ENCODE peak calls at places on chromosomes 5 and 9, in seven cellular contexts. V is fibroblast of the aortic adventitia, F is GM04504, Z is SK-MEL-5, E is kidney epithelial cell, I is NCI-H2081, N is HEK293T. L is an unnamed sample.

GRCh38 chr5:36744678-36745659 is 131.6 kb upstream of the NIPBL start:
- DNase-seq in F (peak), V (peak), I (peak), E (peak), Z (peak), N (peak), L (no peak)

GRCh38 chr5:53403291-53403690 is 77.1 kb upstream of the FST start:
- DNase-seq in N (no peak), E (no peak), I (no peak), F (no peak), Z (no peak), V (peak), L (no peak)

GRCh38 chr9:132260846-132261245 is 93.9 kb downstream of the SETX start:
- DNase-seq in Z (no peak), V (no peak), E (no peak), F (no peak), I (no peak), N (no peak), L (no peak)

GRCh38 chr5:62790348-62790747 is 211.7 kb downstream of the LRRC70 start:
- DNase-seq in V (peak), Z (no peak), N (no peak), I (peak), F (no peak), E (no peak), L (no peak)

GRCh38 chr5:66829826-66830225 is 233.6 kb downstream of the MAST4 start:
- DNase-seq in I (no peak), Z (no peak), F (no peak), V (peak), N (no peak), E (peak), L (no peak)

GRCh38 chr9:26054600-26055516 is 376.6 kb upstream of the TUSC1 start:
- DNase-seq in V (no peak), Z (no peak), E (no peak), N (no peak), I (no peak), F (no peak), L (no peak)

GRCh38 chr5:175836741-175837729 is 34.3 kb upstream of the CPLX2 start:
- DNase-seq in Z (no peak), F (no peak), I (peak), E (no peak), V (no peak), N (no peak), L (no peak)

GRCh38 chr9:136424750-136425362 is 14.4 kb downstream of the PMPCA start:
- DNase-seq in N (no peak), E (no peak), Z (no peak), V (no peak), I (no peak), F (no peak), L (no peak)

GRCh38 chr9:127277770-127278169 is 13.2 kb downstream of the GARNL3 start:
- DNase-seq in E (no peak), V (no peak), Z (no peak), I (no peak), N (no peak), F (no peak), L (no peak)

GRCh38 chr9:71891557-71892189 is 19.3 kb downstream of the ABHD17B start:
- DNase-seq in N (no peak), Z (no peak), V (no peak), F (no peak), E (no peak), I (no peak), L (no peak)

GRCh38 chr5:17412760-17413671 is 85.0 kb upstream of the TAF11L2 start:
- DNase-seq in Z (no peak), N (no peak), F (no peak), E (no peak), V (no peak), I (no peak), L (no peak)

GRCh38 chr9:86706391-86706790 is 240.9 kb downstream of the GAS1 start:
- DNase-seq in N (no peak), Z (no peak), I (no peak), F (no peak), E (peak), V (peak), L (no peak)

GRCh38 chr5:64505769-64506566 is at the start of gene RGS7BP:
- DNase-seq in Z (no peak), V (peak), F (no peak), N (peak), I (peak), E (no peak), L (no peak)

GRCh38 chr9:126055386-126055785 is 271.2 kb upstream of the MVB12B start:
- DNase-seq in N (no peak), I (no peak), E (peak), F (peak), Z (no peak), V (no peak), L (no peak)

GRCh38 chr9:121884057-121884512 is 209.0 kb downstream of the TTLL11 start:
- DNase-seq in N (no peak), Z (no peak), F (no peak), V (no peak), I (no peak), E (no peak), L (no peak)

GRCh38 chr9:105967798-105968197 is 273.5 kb downstream of the TMEM38B start:
- DNase-seq in F (no peak), Z (peak), E (no peak), N (no peak), I (no peak), V (no peak), L (peak)

GRCh38 chr9:84163227-84163626 is 177.3 kb downstream of the SLC28A3 start:
- DNase-seq in I (no peak), N (no peak), V (no peak), F (no peak), E (no peak), Z (no peak), L (no peak)

GRCh38 chr5:113233606-113234005 is 201.2 kb downstream of the TSSK1B start:
- DNase-seq in I (no peak), E (no peak), Z (no peak), V (no peak), N (no peak), F (no peak), L (no peak)

GRCh38 chr5:78586251-78586650 is 62.3 kb downstream of the LHFPL2 start:
- DNase-seq in I (no peak), N (no peak), F (peak), Z (peak), V (peak), E (peak), L (no peak)

GRCh38 chr9:37746448-37747270 is 6.9 kb upstream of the TRMT10B start:
- DNase-seq in N (no peak), F (no peak), V (no peak), I (no peak), E (no peak), Z (no peak), L (no peak)

GRCh38 chr9:93156475-93157008 is 22.5 kb upstream of the NINJ1 start:
- DNase-seq in V (no peak), Z (no peak), N (no peak), E (no peak), I (no peak), F (no peak), L (no peak)

L was measured in Karpas-422.